ENCODE peak calls at places on chromosomes 6 and 20, in ten cellular contexts. Z, V, C, L, X, M, K, E, O and U are unnamed samples.

GRCh38 chr6:48817714-48818113 is 645.3 kb downstream of the MMUT start:
- DNase-seq in Z (no peak), V (no peak), C (no peak), L (no peak), X (no peak), M (no peak), K (no peak), E (no peak), O (no peak), U (no peak)

GRCh38 chr20:46828471-46828870 is 66.2 kb upstream of the EYA2 start:
- DNase-seq in Z (no peak), V (no peak), C (no peak), L (no peak), X (no peak), M (no peak), K (no peak), E (no peak), O (no peak), U (no peak)

GRCh38 chr6:163490826-163491577 is 76.5 kb downstream of the QKI start:
- DNase-seq in Z (peak; percentile 87), V (peak; percentile 85), C (peak; percentile 50), L (peak; percentile 63), X (peak; percentile 74), M (peak; percentile 40), K (peak; percentile 67), E (peak; percentile 74), O (peak; percentile 87), U (peak; percentile 78)

GRCh38 chr6:41939848-41940758 is 1.5 kb downstream of the CCND3 start:
- DNase-seq in Z (no peak), V (peak; percentile 70), C (peak; percentile 78), L (no peak), X (no peak), M (peak; percentile 13), K (no peak), E (no peak), O (peak; percentile 62), U (no peak)

GRCh38 chr6:31114540-31114876 is at the start of gene PSORS1C1:
- DNase-seq in Z (peak; percentile 57), V (peak; percentile 97), C (peak; percentile 89), L (peak; percentile 44), X (peak; percentile 93), M (peak; percentile 76), K (peak; percentile 85), E (peak; percentile 92), O (peak; percentile 95), U (peak; percentile 85)

GRCh38 chr6:150118642-150119041 is 24.2 kb upstream of the PPP1R14C start:
- DNase-seq in Z (no peak), V (no peak), C (no peak), L (no peak), X (no peak), M (no peak), K (no peak), E (no peak), O (no peak), U (no peak)

GRCh38 chr6:5937936-5938706 is 68.6 kb downstream of the NRN1 start:
- DNase-seq in Z (no peak), V (no peak), C (no peak), L (no peak), X (no peak), M (no peak), K (no peak), E (no peak), O (no peak), U (no peak)

GRCh38 chr20:50844430-50845100 is 49.7 kb downstream of the BCAS4 start:
- DNase-seq in Z (no peak), V (no peak), C (no peak), L (no peak), X (peak; percentile 85), M (no peak), K (no peak), E (no peak), O (no peak), U (peak; percentile 91)

GRCh38 chr6:143195349-143195845 is 134.7 kb downstream of the AIG1 start:
- DNase-seq in Z (no peak), V (no peak), C (no peak), L (no peak), X (no peak), M (peak; percentile 39), K (peak; percentile 59), E (no peak), O (peak; percentile 76), U (peak; percentile 71)

GRCh38 chr6:11025094-11025493 is 19.0 kb downstream of the ELOVL2 start:
- DNase-seq in Z (no peak), V (no peak), C (no peak), L (no peak), X (no peak), M (no peak), K (no peak), E (no peak), O (no peak), U (no peak)

DNA sequence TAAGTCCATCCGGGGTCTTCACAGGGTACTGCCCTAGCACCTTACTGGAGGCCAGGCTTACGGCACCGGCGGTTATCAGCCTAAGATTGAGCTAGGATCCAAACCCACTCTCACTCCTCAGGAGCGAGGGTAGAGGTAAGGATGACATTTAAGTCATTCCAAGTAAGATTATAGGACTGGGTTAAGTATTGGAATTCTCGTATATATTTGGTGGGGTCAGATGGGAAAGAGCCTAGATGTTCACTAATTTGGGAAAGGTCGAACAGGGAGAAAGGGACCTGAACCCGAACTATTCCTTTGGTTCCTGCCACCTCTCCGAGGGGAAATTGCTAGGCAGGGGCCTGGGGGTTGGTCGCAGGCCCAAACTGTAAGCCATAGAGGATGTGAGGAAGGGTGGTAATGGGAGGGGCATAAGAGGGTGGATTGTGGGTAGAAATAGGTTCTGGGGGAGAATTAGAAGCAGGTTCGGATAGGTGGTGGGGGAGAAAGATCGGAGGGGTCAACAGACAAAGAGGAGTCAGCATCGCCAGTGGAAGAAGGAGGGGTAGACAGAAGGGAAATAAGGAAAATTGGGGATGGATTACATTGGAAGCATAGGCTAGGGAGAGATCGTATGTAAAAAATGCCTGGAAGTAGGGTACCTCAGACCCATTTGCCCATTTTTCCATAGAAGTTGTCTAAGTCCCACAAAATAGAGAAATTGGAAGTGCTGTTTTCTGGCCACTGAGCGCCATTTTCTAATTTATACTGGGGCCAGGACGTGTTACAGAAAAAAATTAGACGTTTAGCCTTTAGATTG is 747.1 kb upstream of the ADGRB3 start:
- DNase-seq in Z (no peak), V (no peak), C (no peak), L (no peak), X (no peak), M (no peak), K (no peak), E (no peak), O (no peak), U (no peak)
- H3K9me3 ChIP-seq in Z (no peaks in the 10 kb centered on the region), V (peaks cover 14% of the 10 kb centered on the region), C (no peaks in the 10 kb centered on the region), L (no peaks in the 10 kb centered on the region), X (peaks cover 3% of the 10 kb centered on the region), M (no peaks in the 10 kb centered on the region), K (no peaks in the 10 kb centered on the region), E (no peaks in the 10 kb centered on the region), O (no peaks in the 10 kb centered on the region), U (no peaks in the 10 kb centered on the region)

GRCh38 chr6:24630861-24631505 is 15.0 kb downstream of the KIAA0319 start:
- DNase-seq in Z (no peak), V (no peak), C (peak; percentile 12), L (no peak), X (no peak), M (no peak), K (no peak), E (no peak), O (no peak), U (no peak)
- H3K4me3 ChIP-seq in Z (no peak overlapping the region), V (no peak overlapping the region), C (no peak overlapping the region), L (no peak overlapping the region), X (no peak overlapping the region), M (no peak overlapping the region), K (no peak overlapping the region), E (no peak overlapping the region), O (no peak overlapping the region), U (no peak overlapping the region)

GRCh38 chr6:155611742-155612141 is 156.1 kb upstream of the NOX3 start:
- DNase-seq in Z (no peak), V (no peak), C (no peak), L (no peak), X (no peak), M (no peak), K (no peak), E (no peak), O (no peak), U (no peak)
- H3K9me3 ChIP-seq in Z (peaks cover 25% of the 10 kb centered on the region), V (peaks cover 14% of the 10 kb centered on the region), C (peaks cover 10% of the 10 kb centered on the region), L (peaks cover 3% of the 10 kb centered on the region), X (peaks cover 14% of the 10 kb centered on the region), M (peaks cover 39% of the 10 kb centered on the region), K (peaks cover 17% of the 10 kb centered on the region), E (peaks cover 27% of the 10 kb centered on the region), O (peaks cover 1% of the 10 kb centered on the region), U (no peaks in the 10 kb centered on the region)

GRCh38 chr6:79632580-79632979 is 1.5 kb downstream of the SH3BGRL2 start:
- DNase-seq in Z (no peak), V (no peak), C (no peak), L (no peak), X (no peak), M (no peak), K (no peak), E (no peak), O (no peak), U (no peak)

GRCh38 chr6:79628466-79629288 is 2.5 kb upstream of the SH3BGRL2 start:
- DNase-seq in Z (no peak), V (no peak), C (no peak), L (no peak), X (no peak), M (no peak), K (no peak), E (no peak), O (no peak), U (no peak)

GRCh38 chr6:79631800-79632172 is 657 bp downstream of the SH3BGRL2 start:
- DNase-seq in Z (peak; percentile 7), V (no peak), C (no peak), L (no peak), X (no peak), M (no peak), K (no peak), E (no peak), O (no peak), U (no peak)

GRCh38 chr6:79630400-79630882 is 688 bp upstream of the SH3BGRL2 start:
- DNase-seq in Z (no peak), V (no peak), C (no peak), L (no peak), X (no peak), M (no peak), K (no peak), E (no peak), O (no peak), U (no peak)

DNA sequence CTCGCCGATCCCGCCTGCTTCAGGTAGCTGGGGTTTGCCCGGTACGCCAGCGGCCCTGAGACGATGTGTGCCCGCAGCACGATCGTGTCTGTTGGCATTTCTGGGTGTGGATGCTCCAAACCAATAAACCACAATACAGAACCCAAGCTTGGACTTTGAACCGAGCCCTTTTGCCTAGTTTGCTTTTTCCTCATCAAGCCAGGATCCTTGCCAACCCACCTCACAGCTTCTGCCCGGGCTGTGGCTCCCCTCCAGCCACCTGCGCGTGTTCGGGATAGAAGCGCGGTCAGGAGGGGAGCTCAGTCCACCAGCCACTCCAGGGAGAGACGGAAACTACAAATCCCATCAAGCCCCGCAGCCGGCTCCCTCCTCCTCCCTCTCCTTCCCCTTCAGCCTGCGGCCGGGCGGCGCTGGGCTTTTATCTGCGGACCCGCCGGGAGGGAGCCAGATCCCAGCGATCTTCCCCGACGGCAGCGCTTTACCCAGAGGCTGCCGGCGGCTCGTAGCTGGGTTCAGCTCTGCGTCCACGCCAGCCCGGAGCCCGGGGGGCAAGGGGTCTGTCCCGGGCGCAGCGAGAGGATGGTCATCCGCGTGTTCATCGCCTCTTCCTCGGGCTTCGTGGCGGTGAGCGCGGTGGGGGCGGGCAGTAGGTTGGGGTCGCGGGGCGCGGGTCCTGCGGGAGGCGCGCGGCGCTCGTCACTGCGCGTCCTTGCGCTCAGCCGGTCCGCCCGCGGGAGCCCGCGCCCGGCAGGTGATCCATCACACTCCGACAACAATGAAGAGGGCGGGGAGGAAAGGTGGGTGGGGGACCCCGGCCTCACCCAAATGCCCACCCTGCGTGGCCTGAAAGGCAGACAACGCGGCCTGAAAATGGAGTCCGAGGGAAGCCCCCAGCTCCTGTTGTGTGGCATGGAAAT is at the start of gene SH3BGRL2:
- DNase-seq in Z (peak; percentile 92), V (peak; percentile 83), C (peak; percentile 87), L (peak; percentile 92), X (peak; percentile 77), M (peak; percentile 71), K (peak; percentile 84), E (peak; percentile 60), O (peak; percentile 88), U (peak; percentile 90)
- H3K4me3 ChIP-seq in Z (peak within 1 kb of the TSS; percentile 71), V (peak within 1 kb of the TSS; percentile 83), C (peak within 1 kb of the TSS; percentile 97), L (peak within 1 kb of the TSS; percentile 80), X (peak within 1 kb of the TSS; percentile 93), M (peak within 1 kb of the TSS; percentile 55), K (peak within 1 kb of the TSS; percentile 92), E (peak within 1 kb of the TSS; percentile 67), O (peak within 1 kb of the TSS; percentile 83), U (peak within 1 kb of the TSS; percentile 74)